ENCODE peak calls at places on chromosomes 5 and 9, in four cellular contexts. One of them, this sample, is unnamed.

GRCh38 chr9:108617661-108618060 is 238.1 kb downstream of the ACTL7B start:
- DNase-seq in Panc1: no peak
- DNase-seq in K562: no peak
- DNase-seq in HepG2: no peak
- DNase-seq in this sample: no peak

GRCh38 chr5:5198815-5199214 is 58.7 kb downstream of the ADAMTS16 start:
- DNase-seq in Panc1: no peak
- DNase-seq in K562: no peak
- DNase-seq in HepG2: no peak
- DNase-seq in this sample: no peak

GRCh38 chr9:18442629-18443491 is 31.1 kb upstream of the ADAMTSL1 start:
- DNase-seq in Panc1: no peak
- DNase-seq in K562: peak
- DNase-seq in HepG2: peak
- DNase-seq in this sample: peak

GRCh38 chr5:162703914-162704313 is 636.3 kb downstream of the GABRG2 start:
- DNase-seq in Panc1: no peak
- DNase-seq in K562: no peak
- DNase-seq in HepG2: no peak
- DNase-seq in this sample: no peak

GRCh38 chr5:139745800-139746690 is 49.6 kb upstream of the PSD2 start:
- DNase-seq in Panc1: no peak
- DNase-seq in K562: peak
- DNase-seq in HepG2: peak
- DNase-seq in this sample: peak

GRCh38 chr5:67815455-67816391 is 399.8 kb upstream of the PIK3R1 start:
- DNase-seq in Panc1: no peak
- DNase-seq in K562: no peak
- DNase-seq in HepG2: peak
- DNase-seq in this sample: no peak

GRCh38 chr5:159751459-159751858 is 164.8 kb upstream of the ADRA1B start:
- DNase-seq in Panc1: no peak
- DNase-seq in K562: no peak
- DNase-seq in HepG2: no peak
- DNase-seq in this sample: no peak

GRCh38 chr9:114674076-114674797 is 7.8 kb downstream of the TEX48 start:
- DNase-seq in Panc1: no peak
- DNase-seq in K562: no peak
- DNase-seq in HepG2: no peak
- DNase-seq in this sample: no peak

GRCh38 chr5:91318727-91319126 is 64.4 kb downstream of the ARRDC3 start:
- DNase-seq in Panc1: no peak
- DNase-seq in K562: no peak
- DNase-seq in HepG2: no peak
- DNase-seq in this sample: no peak

GRCh38 chr5:137383909-137384308 is 115.2 kb downstream of the SPOCK1 start:
- DNase-seq in Panc1: no peak
- DNase-seq in K562: no peak
- DNase-seq in HepG2: no peak
- DNase-seq in this sample: no peak

GRCh38 chr5:110463116-110463515 is 263.4 kb downstream of the TMEM232 start:
- DNase-seq in Panc1: no peak
- DNase-seq in K562: no peak
- DNase-seq in HepG2: no peak
- DNase-seq in this sample: no peak

GRCh38 chr5:137205237-137205636 is 293.9 kb downstream of the SPOCK1 start:
- DNase-seq in Panc1: no peak
- DNase-seq in K562: no peak
- DNase-seq in HepG2: no peak
- DNase-seq in this sample: no peak

GRCh38 chr9:114096041-114096511 is 3.0 kb downstream of the KIF12 start:
- DNase-seq in Panc1: no peak
- DNase-seq in K562: peak
- DNase-seq in HepG2: no peak
- DNase-seq in this sample: no peak

GRCh38 chr9:133276001-133276884 is 1.2 kb upstream of the ABO start:
- DNase-seq in Panc1: no peak
- DNase-seq in K562: no peak
- DNase-seq in HepG2: no peak
- DNase-seq in this sample: no peak

GRCh38 chr5:58294598-58295298 is 165.1 kb downstream of the PLK2 start:
- DNase-seq in Panc1: peak
- DNase-seq in K562: no peak
- DNase-seq in HepG2: no peak
- DNase-seq in this sample: no peak

GRCh38 chr9:6787793-6788174 is 30.0 kb downstream of the KDM4C start:
- DNase-seq in Panc1: no peak
- DNase-seq in K562: no peak
- DNase-seq in HepG2: no peak
- DNase-seq in this sample: no peak

GRCh38 chr9:37811906-37812476 is 11.4 kb downstream of the DCAF10 start:
- DNase-seq in Panc1: no peak
- DNase-seq in K562: no peak
- DNase-seq in HepG2: no peak
- DNase-seq in this sample: no peak

GRCh38 chr5:6450235-6450860 is 1.7 kb downstream of the UBE2QL1 start:
- DNase-seq in Panc1: no peak
- DNase-seq in K562: no peak
- DNase-seq in HepG2: no peak
- DNase-seq in this sample: no peak

GRCh38 chr5:72268753-72269410 is 51.2 kb downstream of the MRPS27 start:
- DNase-seq in Panc1: no peak
- DNase-seq in K562: peak
- DNase-seq in HepG2: peak
- DNase-seq in this sample: peak

GRCh38 chr5:90406466-90406865 is 3.1 kb downstream of the CETN3 start:
- DNase-seq in Panc1: no peak
- DNase-seq in K562: no peak
- DNase-seq in HepG2: no peak
- DNase-seq in this sample: no peak

GRCh38 chr5:27476356-27476988 is 438.1 kb upstream of the CDH9 start:
- DNase-seq in Panc1: no peak
- DNase-seq in K562: no peak
- DNase-seq in HepG2: no peak
- DNase-seq in this sample: no peak

GRCh38 chr5:148186248-148187003 is 16.4 kb upstream of the SPINK6 start:
- DNase-seq in Panc1: peak
- DNase-seq in K562: no peak
- DNase-seq in HepG2: no peak
- DNase-seq in this sample: no peak

GRCh38 chr5:57442080-57442839 is 40.4 kb downstream of the ACTBL2 start:
- DNase-seq in Panc1: no peak
- DNase-seq in K562: no peak
- DNase-seq in HepG2: no peak
- DNase-seq in this sample: no peak

GRCh38 chr9:126806336-126806735 is 1.5 kb downstream of the ZBTB43 start:
- DNase-seq in Panc1: no peak
- DNase-seq in K562: no peak
- DNase-seq in HepG2: no peak
- DNase-seq in this sample: no peak

GRCh38 chr5:95861221-95861857 is 38.8 kb upstream of the GLRX start:
- DNase-seq in Panc1: peak
- DNase-seq in K562: no peak
- DNase-seq in HepG2: peak
- DNase-seq in this sample: peak

GRCh38 chr5:108345541-108346171 is 36.2 kb downstream of the FBXL17 start:
- DNase-seq in Panc1: peak
- DNase-seq in K562: no peak
- DNase-seq in HepG2: peak
- DNase-seq in this sample: peak

GRCh38 chr5:180599981-180600553 is 8.8 kb upstream of the SCGB3A1 start:
- DNase-seq in Panc1: no peak
- DNase-seq in K562: no peak
- DNase-seq in HepG2: no peak
- DNase-seq in this sample: no peak

GRCh38 chr9:95105519-95106287 is 211.8 kb downstream of the FANCC start:
- DNase-seq in Panc1: no peak
- DNase-seq in K562: no peak
- DNase-seq in HepG2: no peak
- DNase-seq in this sample: no peak

GRCh38 chr9:35869621-35870216 is 482 bp downstream of the OR13J1 start:
- DNase-seq in Panc1: no peak
- DNase-seq in K562: no peak
- DNase-seq in HepG2: no peak
- DNase-seq in this sample: no peak

GRCh38 chr5:1432296-1432695 is 12.9 kb downstream of the SLC6A3 start:
- DNase-seq in Panc1: no peak
- DNase-seq in K562: no peak
- DNase-seq in HepG2: no peak
- DNase-seq in this sample: no peak

GRCh38 chr5:133514456-133514855 is 97.9 kb downstream of the FSTL4 start:
- DNase-seq in Panc1: no peak
- DNase-seq in K562: no peak
- DNase-seq in HepG2: no peak
- DNase-seq in this sample: no peak

GRCh38 chr9:137452761-137453642 is 6.1 kb downstream of the NSMF start:
- DNase-seq in Panc1: no peak
- DNase-seq in K562: no peak
- DNase-seq in HepG2: no peak
- DNase-seq in this sample: no peak

GRCh38 chr9:124260769-124261603 is 3.2 kb downstream of the NEK6 start:
- DNase-seq in Panc1: no peak
- DNase-seq in K562: no peak
- DNase-seq in HepG2: peak
- DNase-seq in this sample: no peak

DNA sequence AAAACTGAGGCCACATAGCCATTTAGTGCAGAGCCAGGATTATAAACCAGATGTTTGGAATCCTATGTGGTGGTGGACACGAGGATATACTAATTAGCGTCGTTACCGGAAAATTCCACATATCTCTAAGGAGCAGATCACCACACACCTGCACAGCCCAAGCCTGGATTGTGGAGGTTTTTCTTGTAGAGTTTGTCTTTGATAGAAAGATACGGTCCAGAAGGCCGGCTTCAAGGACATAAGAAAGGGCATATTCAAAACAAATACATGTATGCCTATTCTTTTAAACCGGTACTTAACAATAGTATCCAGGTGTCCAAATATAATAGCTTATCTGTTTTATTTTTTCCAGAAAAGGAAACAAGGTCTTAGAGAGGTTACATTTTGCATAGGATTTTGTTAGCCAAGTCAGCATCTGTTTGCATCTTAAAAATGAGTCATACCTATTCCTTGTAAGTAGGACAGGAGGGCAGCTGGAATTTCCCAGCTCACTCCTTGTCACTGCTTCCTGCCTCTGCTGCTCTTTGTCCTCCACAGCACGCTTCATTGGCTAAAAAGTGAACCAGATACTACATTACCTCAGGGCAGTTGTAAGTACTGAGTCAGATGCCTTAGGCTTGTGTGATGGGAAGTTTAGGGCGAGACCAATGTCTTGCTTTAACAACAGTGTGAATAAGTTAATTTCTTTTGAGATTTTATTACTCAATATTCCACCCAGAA is 3.6 kb downstream of the TMC1 start:
- DNase-seq in Panc1: peak
- DNase-seq in K562: no peak
- DNase-seq in HepG2: no peak
- DNase-seq in this sample: peak
- TF ChIP-seq TCF7L2 in Panc1: peak
- TF ChIP-seq TCF7L2 in K562: no peak
- TF ChIP-seq TCF7L2 in HepG2: no peak
- TF ChIP-seq TCF7L2 in this sample: no peak

DNA sequence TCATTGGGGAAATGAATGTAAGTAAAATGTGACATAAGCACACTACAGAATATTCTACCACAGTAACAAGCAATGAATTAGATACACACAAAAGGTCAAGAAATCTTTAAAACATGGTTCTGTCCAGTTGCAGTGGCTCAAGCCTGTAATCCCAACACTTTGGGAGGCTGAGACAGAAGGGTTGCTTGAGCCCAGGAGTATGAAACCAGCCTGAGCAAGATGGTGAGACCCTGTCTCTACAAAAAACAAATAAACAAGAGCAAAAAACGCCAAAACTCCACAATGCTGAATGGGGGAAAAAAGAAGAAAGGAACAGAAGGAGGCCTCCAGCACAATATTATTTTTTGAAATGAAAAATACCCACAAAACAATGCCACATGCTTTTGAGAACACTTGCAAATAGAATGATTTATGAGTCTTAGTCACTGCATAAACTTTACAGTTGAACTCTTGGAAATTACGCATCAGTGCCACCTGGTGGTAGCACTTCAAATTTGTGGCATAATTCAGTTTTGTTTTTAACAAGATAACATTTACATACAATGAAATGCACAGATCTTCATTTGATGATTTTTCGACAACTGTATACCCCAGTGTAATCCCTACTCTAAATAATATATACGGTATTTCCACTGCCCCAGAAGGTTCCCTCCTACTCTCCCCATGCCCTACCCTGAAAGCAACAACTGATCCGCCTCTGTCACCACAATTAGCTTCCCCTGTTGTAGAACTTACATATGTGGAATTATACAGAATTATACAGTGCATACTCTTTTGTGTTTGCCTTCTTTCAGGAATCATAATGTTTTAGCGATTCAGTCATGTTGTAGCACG is 14.4 kb upstream of the SPINK4 start:
- DNase-seq in Panc1: peak
- DNase-seq in K562: peak
- DNase-seq in HepG2: peak
- DNase-seq in this sample: peak
- TF ChIP-seq TCF7L2 in Panc1: no peak
- TF ChIP-seq TCF7L2 in K562: no peak
- TF ChIP-seq TCF7L2 in HepG2: no peak
- TF ChIP-seq TCF7L2 in this sample: no peak

DNA sequence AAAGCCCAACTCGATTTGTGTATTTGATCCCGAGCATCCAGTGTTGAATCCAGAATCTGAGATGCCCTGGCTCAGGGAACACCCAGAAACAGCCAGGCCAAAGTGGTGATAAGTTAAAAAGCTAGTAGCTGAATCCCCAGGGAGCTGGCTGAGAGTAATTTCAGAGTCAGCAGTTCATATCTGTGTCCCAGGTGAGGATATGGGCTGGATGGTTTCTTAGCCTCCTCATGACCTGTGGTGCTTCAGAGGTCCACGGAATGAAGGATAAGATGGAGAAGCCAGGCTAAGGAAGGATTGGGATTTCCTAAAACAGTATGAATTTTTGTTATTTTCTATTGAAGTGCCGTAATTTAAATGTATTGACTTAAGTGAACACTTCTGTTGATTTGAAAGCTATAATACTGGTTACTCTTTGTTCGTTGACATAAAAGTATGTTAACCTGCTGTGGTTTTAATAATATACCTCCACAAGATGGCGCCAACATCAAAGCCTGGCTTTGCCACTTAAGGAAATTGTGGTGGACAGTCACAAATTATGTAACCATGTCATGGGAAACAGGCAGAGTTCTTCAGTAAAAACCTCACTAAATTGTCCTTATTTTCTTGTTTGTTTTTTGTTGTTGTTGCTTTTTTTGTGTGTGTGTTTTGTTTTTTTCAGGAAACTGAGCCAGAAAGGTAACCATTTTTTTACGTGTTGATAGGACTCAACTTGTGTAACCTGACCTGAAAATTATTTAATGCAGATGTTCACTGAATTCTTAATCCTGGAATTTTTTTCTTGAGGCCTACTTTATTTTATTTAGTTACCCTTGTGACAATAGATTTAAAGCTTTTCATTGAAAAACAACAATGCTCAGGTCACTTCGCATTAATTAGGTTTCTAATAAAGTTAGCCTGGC is 11.4 kb downstream of the MTAP start:
- DNase-seq in Panc1: peak
- DNase-seq in K562: no peak
- DNase-seq in HepG2: peak
- DNase-seq in this sample: peak
- TF ChIP-seq TCF7L2 in Panc1: peak
- TF ChIP-seq TCF7L2 in K562: no peak
- TF ChIP-seq TCF7L2 in HepG2: no peak
- TF ChIP-seq TCF7L2 in this sample: peak

GRCh38 chr5:141674747-141675146 is 7.3 kb downstream of the ARAP3 start:
- DNase-seq in Panc1: no peak
- DNase-seq in K562: no peak
- DNase-seq in HepG2: no peak
- DNase-seq in this sample: no peak
- TF ChIP-seq TCF7L2 in Panc1: no peak
- TF ChIP-seq TCF7L2 in K562: no peak
- TF ChIP-seq TCF7L2 in HepG2: no peak
- TF ChIP-seq TCF7L2 in this sample: no peak